ENCODE peak calls at places on chromosomes 1 and 21, in nine cellular contexts. E is heart left ventricle; Q is AG08396; I is epithelial cell of esophagus; C is GM12865; O is stimulated activated CD8-positive, alpha-beta memory T cell treated with anti-CD3 and anti-CD28 coated beads, Interleukin-7, amount 100 ng/mL, for 1 hour; K is CD4-positive, alpha-beta T cell; N is NCI-H510A treated with DMSO at 0.1 percent for 48 hours; F is nucleus accumbens. D is an unnamed sample.

GRCh38 chr1:248804771-248805681 is 20.7 kb downstream of the SH3BP5L start:
- DNase-seq in N (no peak), I (no peak), E (no peak), C (peak), F (no peak), O (no peak), Q (no peak), K (no peak), D (no peak)

GRCh38 chr1:206738370-206739366 is 31.9 kb upstream of the IL19 start:
- DNase-seq in N (no peak), K (no peak), C (no peak), O (no peak), E (no peak), Q (no peak), I (peak), F (no peak), D (peak)

GRCh38 chr1:234603221-234604204 is 6.5 kb downstream of the IRF2BP2 start:
- DNase-seq in I (peak), F (no peak), E (no peak), C (no peak), K (no peak), O (no peak), N (peak), Q (no peak), D (no peak)

GRCh38 chr1:246417152-246417812 is 89.8 kb downstream of the SMYD3 start:
- DNase-seq in Q (no peak), I (peak), K (no peak), F (no peak), O (no peak), E (no peak), N (no peak), C (no peak), D (no peak)

GRCh38 chr21:42460391-42461184 is 35.4 kb downstream of the RSPH1 start:
- DNase-seq in E (no peak), I (no peak), Q (no peak), O (no peak), C (peak), K (peak), N (peak), F (no peak), D (peak)

GRCh38 chr1:225554216-225554812 is 98.6 kb downstream of the ENAH start:
- DNase-seq in K (no peak), I (peak), Q (no peak), O (no peak), F (no peak), N (no peak), C (peak), E (no peak), D (no peak)

GRCh38 chr21:25809013-25809412 is 74.2 kb downstream of the GABPA start:
- DNase-seq in F (no peak), N (no peak), K (no peak), E (no peak), C (no peak), O (no peak), I (peak), Q (peak), D (no peak)

GRCh38 chr1:223824287-223824686 is 21.5 kb downstream of the TP53BP2 start:
- DNase-seq in Q (no peak), F (no peak), O (no peak), K (no peak), I (no peak), N (no peak), E (no peak), C (no peak), D (no peak)

GRCh38 chr1:200448034-200448762 is 38.4 kb upstream of the ZNF281 start:
- DNase-seq in N (no peak), K (no peak), O (no peak), C (peak), I (no peak), E (no peak), Q (no peak), F (no peak), D (no peak)

GRCh38 chr1:201310251-201310985 is 27.1 kb downstream of the PKP1 start:
- DNase-seq in C (no peak), N (no peak), E (no peak), Q (no peak), O (no peak), F (no peak), K (no peak), I (peak), D (no peak)

GRCh38 chr1:180243517-180244221 is 13.6 kb downstream of the LHX4 start:
- DNase-seq in O (no peak), N (no peak), K (no peak), C (no peak), Q (no peak), F (no peak), E (no peak), I (no peak), D (no peak)

GRCh38 chr1:54464477-54465146 is 58.4 kb upstream of the SSBP3 start:
- DNase-seq in N (no peak), F (no peak), K (no peak), Q (no peak), O (no peak), C (peak), E (no peak), I (no peak), D (no peak)

GRCh38 chr1:15282810-15283474 is 35.9 kb downstream of the FHAD1 start:
- DNase-seq in O (no peak), F (no peak), C (no peak), E (peak), Q (no peak), N (no peak), I (peak), K (no peak), D (no peak)

GRCh38 chr1:10714337-10715114 is 81.9 kb downstream of the CASZ1 start:
- DNase-seq in I (no peak), C (no peak), N (no peak), Q (no peak), F (no peak), K (no peak), E (peak), O (no peak), D (peak)

GRCh38 chr1:58456470-58456869 is 90.1 kb downstream of the OMA1 start:
- DNase-seq in I (no peak), E (no peak), Q (peak), K (no peak), C (no peak), N (no peak), F (no peak), O (no peak), D (no peak)

GRCh38 chr1:194658090-194658439 is 1471.7 kb upstream of the B3GALT2 start:
- DNase-seq in Q (no peak), F (no peak), K (no peak), E (no peak), I (peak), O (no peak), C (peak), N (no peak), D (no peak)

GRCh38 chr1:184974837-184975115 is 468 bp upstream of the NIBAN1 start:
- DNase-seq in F (no peak), K (no peak), E (no peak), O (no peak), I (no peak), Q (no peak), N (no peak), C (no peak), D (no peak)

GRCh38 chr1:153976819-153977249 is 640 bp downstream of the JTB start:
- DNase-seq in N (no peak), K (no peak), E (no peak), Q (no peak), O (no peak), F (no peak), I (no peak), C (no peak), D (peak)

GRCh38 chr1:178726545-178726944 is 1.5 kb downstream of the RALGPS2 start:
- DNase-seq in C (no peak), F (no peak), O (no peak), Q (no peak), K (no peak), E (no peak), I (no peak), N (peak), D (no peak)

GRCh38 chr21:46295996-46296752 is 10.0 kb downstream of the YBEY start:
- DNase-seq in I (no peak), K (peak), O (peak), Q (peak), N (no peak), F (no peak), E (peak), C (no peak), D (no peak)

GRCh38 chr1:212055333-212055732 is 19.8 kb downstream of the DTL start:
- DNase-seq in K (no peak), N (no peak), Q (no peak), E (no peak), O (no peak), C (no peak), I (no peak), F (no peak), D (no peak)

GRCh38 chr1:206439205-206439604 is 31.1 kb upstream of the IKBKE start:
- DNase-seq in C (no peak), O (no peak), Q (no peak), I (no peak), N (no peak), F (no peak), E (no peak), K (no peak), D (no peak)

GRCh38 chr21:20258542-20258941 is 739.7 kb upstream of the NCAM2 start:
- DNase-seq in N (no peak), Q (no peak), F (no peak), C (no peak), E (no peak), I (no peak), O (no peak), K (no peak), D (no peak)

GRCh38 chr1:90198616-90199015 is 203.7 kb downstream of the ZNF326 start:
- DNase-seq in Q (no peak), I (peak), K (no peak), E (no peak), F (no peak), N (peak), C (no peak), O (no peak), D (peak)

GRCh38 chr1:241611063-241611462 is 29.1 kb downstream of the CHML start:
- DNase-seq in I (peak), O (no peak), Q (peak), E (no peak), C (peak), N (peak), F (no peak), K (no peak), D (peak)

GRCh38 chr1:212916395-212917133 is 33.8 kb upstream of the VASH2 start:
- DNase-seq in I (peak), N (no peak), C (no peak), K (no peak), E (peak), Q (no peak), O (no peak), F (no peak), D (peak)

GRCh38 chr1:10799726-10800125 is 3.3 kb upstream of the CASZ1 start:
- DNase-seq in K (no peak), C (no peak), Q (no peak), E (no peak), N (peak), I (no peak), O (no peak), F (no peak), D (peak)

GRCh38 chr1:24140741-24141181 is 2.2 kb downstream of the IL22RA1 start:
- DNase-seq in O (no peak), F (no peak), E (no peak), C (no peak), I (no peak), K (no peak), Q (no peak), N (no peak), D (no peak)

GRCh38 chr1:230025686-230026085 is 41.4 kb upstream of the GALNT2 start:
- DNase-seq in E (no peak), I (no peak), Q (no peak), C (no peak), F (no peak), O (no peak), K (no peak), N (no peak), D (no peak)

D was measured in neural progenitor cell.